ENCODE peak calls at places on chromosome 4, in nine cellular contexts. One of them, this sample, is unnamed.

GRCh38 chr4:6047130-6047673 is 29.0 kb upstream of the C4orf50 start:
- DNase-seq in GM20000: no peak
- DNase-seq in tibial artery: no peak
- DNase-seq in GM13976: no peak
- DNase-seq in HFF-Myc: no peak
- DNase-seq in BJ: no peak
- DNase-seq in bronchial epithelial cell: no peak
- DNase-seq in endothelial cell: no peak
- DNase-seq in astrocyte of the cerebellum: no peak
- DNase-seq in this sample: no peak

GRCh38 chr4:48237996-48238645 is 31.5 kb downstream of the TEC start:
- DNase-seq in GM20000: no peak
- DNase-seq in tibial artery: no peak
- DNase-seq in GM13976: no peak
- DNase-seq in HFF-Myc: no peak
- DNase-seq in BJ: no peak
- DNase-seq in bronchial epithelial cell: peak
- DNase-seq in endothelial cell: no peak
- DNase-seq in astrocyte of the cerebellum: no peak
- DNase-seq in this sample: no peak

GRCh38 chr4:140693577-140693976 is 62.6 kb downstream of the TBC1D9 start:
- DNase-seq in GM20000: no peak
- DNase-seq in tibial artery: no peak
- DNase-seq in GM13976: no peak
- DNase-seq in HFF-Myc: no peak
- DNase-seq in BJ: no peak
- DNase-seq in bronchial epithelial cell: no peak
- DNase-seq in endothelial cell: no peak
- DNase-seq in astrocyte of the cerebellum: no peak
- DNase-seq in this sample: no peak

GRCh38 chr4:184617611-184618196 is 31.5 kb downstream of the CASP3 start:
- DNase-seq in GM20000: no peak
- DNase-seq in tibial artery: no peak
- DNase-seq in GM13976: no peak
- DNase-seq in HFF-Myc: no peak
- DNase-seq in BJ: no peak
- DNase-seq in bronchial epithelial cell: no peak
- DNase-seq in endothelial cell: no peak
- DNase-seq in astrocyte of the cerebellum: no peak
- DNase-seq in this sample: no peak

GRCh38 chr4:98530572-98530971 is 127.8 kb downstream of the TSPAN5 start:
- DNase-seq in GM20000: no peak
- DNase-seq in tibial artery: no peak
- DNase-seq in GM13976: no peak
- DNase-seq in HFF-Myc: no peak
- DNase-seq in BJ: no peak
- DNase-seq in bronchial epithelial cell: no peak
- DNase-seq in endothelial cell: no peak
- DNase-seq in astrocyte of the cerebellum: no peak
- DNase-seq in this sample: no peak

GRCh38 chr4:145920205-145920604 is 18.4 kb downstream of the ZNF827 start:
- DNase-seq in GM20000: no peak
- DNase-seq in tibial artery: no peak
- DNase-seq in GM13976: no peak
- DNase-seq in HFF-Myc: peak
- DNase-seq in BJ: peak
- DNase-seq in bronchial epithelial cell: no peak
- DNase-seq in endothelial cell: no peak
- DNase-seq in astrocyte of the cerebellum: peak
- DNase-seq in this sample: no peak

GRCh38 chr4:75630174-75630931 is at the start of gene CDKL2:
- DNase-seq in GM20000: peak
- DNase-seq in tibial artery: peak
- DNase-seq in GM13976: peak
- DNase-seq in HFF-Myc: no peak
- DNase-seq in BJ: no peak
- DNase-seq in bronchial epithelial cell: peak
- DNase-seq in endothelial cell: peak
- DNase-seq in astrocyte of the cerebellum: peak
- DNase-seq in this sample: peak

GRCh38 chr4:45668086-45668485 is 455.8 kb downstream of the GABRG1 start:
- DNase-seq in GM20000: no peak
- DNase-seq in tibial artery: no peak
- DNase-seq in GM13976: no peak
- DNase-seq in HFF-Myc: no peak
- DNase-seq in BJ: no peak
- DNase-seq in bronchial epithelial cell: no peak
- DNase-seq in endothelial cell: no peak
- DNase-seq in astrocyte of the cerebellum: no peak
- DNase-seq in this sample: no peak

GRCh38 chr4:86564795-86565194 is 29.3 kb upstream of the PTPN13 start:
- DNase-seq in GM20000: no peak
- DNase-seq in tibial artery: no peak
- DNase-seq in GM13976: no peak
- DNase-seq in HFF-Myc: peak
- DNase-seq in BJ: no peak
- DNase-seq in bronchial epithelial cell: no peak
- DNase-seq in endothelial cell: no peak
- DNase-seq in astrocyte of the cerebellum: no peak
- DNase-seq in this sample: no peak

GRCh38 chr4:26342328-26343040 is 21.7 kb downstream of the RBPJ start:
- DNase-seq in GM20000: no peak
- DNase-seq in tibial artery: no peak
- DNase-seq in GM13976: no peak
- DNase-seq in HFF-Myc: peak
- DNase-seq in BJ: no peak
- DNase-seq in bronchial epithelial cell: peak
- DNase-seq in endothelial cell: no peak
- DNase-seq in astrocyte of the cerebellum: peak
- DNase-seq in this sample: no peak

GRCh38 chr4:24741915-24742314 is 53.5 kb upstream of the SOD3 start:
- DNase-seq in GM20000: no peak
- DNase-seq in tibial artery: no peak
- DNase-seq in GM13976: no peak
- DNase-seq in HFF-Myc: no peak
- DNase-seq in BJ: no peak
- DNase-seq in bronchial epithelial cell: no peak
- DNase-seq in endothelial cell: no peak
- DNase-seq in astrocyte of the cerebellum: no peak
- DNase-seq in this sample: no peak

GRCh38 chr4:8104491-8105302 is 53.9 kb downstream of the ABLIM2 start:
- DNase-seq in GM20000: no peak
- DNase-seq in tibial artery: no peak
- DNase-seq in GM13976: no peak
- DNase-seq in HFF-Myc: no peak
- DNase-seq in BJ: no peak
- DNase-seq in bronchial epithelial cell: no peak
- DNase-seq in endothelial cell: no peak
- DNase-seq in astrocyte of the cerebellum: no peak
- DNase-seq in this sample: no peak

GRCh38 chr4:80188801-80189458 is 8.4 kb upstream of the PRDM8 start:
- DNase-seq in GM20000: no peak
- DNase-seq in tibial artery: no peak
- DNase-seq in GM13976: no peak
- DNase-seq in HFF-Myc: no peak
- DNase-seq in BJ: no peak
- DNase-seq in bronchial epithelial cell: no peak
- DNase-seq in endothelial cell: peak
- DNase-seq in astrocyte of the cerebellum: no peak
- DNase-seq in this sample: no peak

GRCh38 chr4:182600093-182600492 is 317.1 kb downstream of the DCTD start:
- DNase-seq in GM20000: no peak
- DNase-seq in tibial artery: no peak
- DNase-seq in GM13976: no peak
- DNase-seq in HFF-Myc: no peak
- DNase-seq in BJ: peak
- DNase-seq in bronchial epithelial cell: no peak
- DNase-seq in endothelial cell: no peak
- DNase-seq in astrocyte of the cerebellum: no peak
- DNase-seq in this sample: no peak

GRCh38 chr4:74267998-74268606 is 40.2 kb upstream of the EPGN start:
- DNase-seq in GM20000: no peak
- DNase-seq in tibial artery: no peak
- DNase-seq in GM13976: no peak
- DNase-seq in HFF-Myc: no peak
- DNase-seq in BJ: peak
- DNase-seq in bronchial epithelial cell: peak
- DNase-seq in endothelial cell: no peak
- DNase-seq in astrocyte of the cerebellum: peak
- DNase-seq in this sample: no peak

GRCh38 chr4:1051472-1051871 is 40.0 kb downstream of the FGFRL1 start:
- DNase-seq in GM20000: no peak
- DNase-seq in tibial artery: no peak
- DNase-seq in GM13976: no peak
- DNase-seq in HFF-Myc: no peak
- DNase-seq in BJ: no peak
- DNase-seq in bronchial epithelial cell: no peak
- DNase-seq in endothelial cell: no peak
- DNase-seq in astrocyte of the cerebellum: no peak
- DNase-seq in this sample: no peak

GRCh38 chr4:8917868-8918783 is 46.5 kb upstream of the HMX1 start:
- DNase-seq in GM20000: peak
- DNase-seq in tibial artery: peak
- DNase-seq in GM13976: peak
- DNase-seq in HFF-Myc: peak
- DNase-seq in BJ: no peak
- DNase-seq in bronchial epithelial cell: peak
- DNase-seq in endothelial cell: peak
- DNase-seq in astrocyte of the cerebellum: no peak
- DNase-seq in this sample: peak

GRCh38 chr4:82043081-82043808 is 330.5 kb downstream of the HNRNPD start:
- DNase-seq in GM20000: no peak
- DNase-seq in tibial artery: no peak
- DNase-seq in GM13976: no peak
- DNase-seq in HFF-Myc: no peak
- DNase-seq in BJ: no peak
- DNase-seq in bronchial epithelial cell: peak
- DNase-seq in endothelial cell: peak
- DNase-seq in astrocyte of the cerebellum: no peak
- DNase-seq in this sample: peak

GRCh38 chr4:147019061-147019460 is 73.4 kb upstream of the TTC29 start:
- DNase-seq in GM20000: peak
- DNase-seq in tibial artery: peak
- DNase-seq in GM13976: peak
- DNase-seq in HFF-Myc: peak
- DNase-seq in BJ: no peak
- DNase-seq in bronchial epithelial cell: peak
- DNase-seq in endothelial cell: peak
- DNase-seq in astrocyte of the cerebellum: peak
- DNase-seq in this sample: peak

GRCh38 chr4:54942735-54943134 is 182.7 kb downstream of the KDR start:
- DNase-seq in GM20000: no peak
- DNase-seq in tibial artery: no peak
- DNase-seq in GM13976: no peak
- DNase-seq in HFF-Myc: no peak
- DNase-seq in BJ: no peak
- DNase-seq in bronchial epithelial cell: no peak
- DNase-seq in endothelial cell: no peak
- DNase-seq in astrocyte of the cerebellum: no peak
- DNase-seq in this sample: no peak

GRCh38 chr4:159102623-159103405 is at the start of gene RAPGEF2:
- DNase-seq in GM20000: peak
- DNase-seq in tibial artery: peak
- DNase-seq in GM13976: peak
- DNase-seq in HFF-Myc: peak
- DNase-seq in BJ: peak
- DNase-seq in bronchial epithelial cell: peak
- DNase-seq in endothelial cell: peak
- DNase-seq in astrocyte of the cerebellum: peak
- DNase-seq in this sample: peak
- TF ChIP-seq CTCF in GM20000: no peak
- TF ChIP-seq CTCF in tibial artery: no peak
- TF ChIP-seq CTCF in GM13976: no peak
- TF ChIP-seq CTCF in HFF-Myc: no peak
- TF ChIP-seq CTCF in BJ: no peak
- TF ChIP-seq CTCF in bronchial epithelial cell: no peak
- TF ChIP-seq CTCF in endothelial cell: no peak
- TF ChIP-seq CTCF in astrocyte of the cerebellum: no peak
- TF ChIP-seq CTCF in this sample: no peak

GRCh38 chr4:113222431-113222979 is 173.1 kb downstream of the ANK2 start:
- DNase-seq in GM20000: no peak
- DNase-seq in tibial artery: no peak
- DNase-seq in GM13976: no peak
- DNase-seq in HFF-Myc: no peak
- DNase-seq in BJ: peak
- DNase-seq in bronchial epithelial cell: no peak
- DNase-seq in endothelial cell: no peak
- DNase-seq in astrocyte of the cerebellum: no peak
- DNase-seq in this sample: no peak
- TF ChIP-seq CTCF in GM20000: no peak
- TF ChIP-seq CTCF in tibial artery: no peak
- TF ChIP-seq CTCF in GM13976: no peak
- TF ChIP-seq CTCF in HFF-Myc: no peak
- TF ChIP-seq CTCF in BJ: peak
- TF ChIP-seq CTCF in bronchial epithelial cell: no peak
- TF ChIP-seq CTCF in endothelial cell: no peak
- TF ChIP-seq CTCF in astrocyte of the cerebellum: no peak
- TF ChIP-seq CTCF in this sample: no peak

GRCh38 chr4:175536852-175537453 is 275.1 kb downstream of the GPM6A start:
- DNase-seq in GM20000: peak
- DNase-seq in tibial artery: no peak
- DNase-seq in GM13976: peak
- DNase-seq in HFF-Myc: peak
- DNase-seq in BJ: no peak
- DNase-seq in bronchial epithelial cell: peak
- DNase-seq in endothelial cell: peak
- DNase-seq in astrocyte of the cerebellum: peak
- DNase-seq in this sample: peak
- TF ChIP-seq CTCF in GM20000: peak
- TF ChIP-seq CTCF in tibial artery: peak
- TF ChIP-seq CTCF in GM13976: peak
- TF ChIP-seq CTCF in HFF-Myc: peak
- TF ChIP-seq CTCF in BJ: peak
- TF ChIP-seq CTCF in bronchial epithelial cell: peak
- TF ChIP-seq CTCF in endothelial cell: peak
- TF ChIP-seq CTCF in astrocyte of the cerebellum: peak
- TF ChIP-seq CTCF in this sample: peak

GRCh38 chr4:84455697-84456096 is 43.4 kb downstream of the NKX6-1 start:
- DNase-seq in GM20000: no peak
- DNase-seq in tibial artery: no peak
- DNase-seq in GM13976: no peak
- DNase-seq in HFF-Myc: no peak
- DNase-seq in BJ: no peak
- DNase-seq in bronchial epithelial cell: no peak
- DNase-seq in endothelial cell: no peak
- DNase-seq in astrocyte of the cerebellum: no peak
- DNase-seq in this sample: no peak

GRCh38 chr4:84456157-84456556 is 42.9 kb downstream of the NKX6-1 start:
- DNase-seq in GM20000: no peak
- DNase-seq in tibial artery: no peak
- DNase-seq in GM13976: no peak
- DNase-seq in HFF-Myc: no peak
- DNase-seq in BJ: no peak
- DNase-seq in bronchial epithelial cell: no peak
- DNase-seq in endothelial cell: no peak
- DNase-seq in astrocyte of the cerebellum: no peak
- DNase-seq in this sample: no peak

GRCh38 chr4:84451546-84451945 is 47.5 kb downstream of the NKX6-1 start:
- DNase-seq in GM20000: no peak
- DNase-seq in tibial artery: no peak
- DNase-seq in GM13976: no peak
- DNase-seq in HFF-Myc: no peak
- DNase-seq in BJ: no peak
- DNase-seq in bronchial epithelial cell: peak
- DNase-seq in endothelial cell: no peak
- DNase-seq in astrocyte of the cerebellum: no peak
- DNase-seq in this sample: no peak
- TF ChIP-seq CTCF in GM20000: peak
- TF ChIP-seq CTCF in tibial artery: no peak
- TF ChIP-seq CTCF in GM13976: no peak
- TF ChIP-seq CTCF in HFF-Myc: peak
- TF ChIP-seq CTCF in BJ: peak
- TF ChIP-seq CTCF in bronchial epithelial cell: peak
- TF ChIP-seq CTCF in endothelial cell: peak
- TF ChIP-seq CTCF in astrocyte of the cerebellum: peak
- TF ChIP-seq CTCF in this sample: peak

This sample was measured in nephron progenitor cell.